ENCODE peak calls at places on chromosomes 5 and 9, in five cellular contexts. F is K562, M is ovary, K is sigmoid colon, A is transverse colon. L is an unnamed sample.

GRCh38 chr9:113558632-113559502 is 95.3 kb downstream of the RGS3 start:
- DNase-seq in F (peak), M (peak), K (peak), A (peak), L (peak)

GRCh38 chr5:73183491-73183891 is 10.5 kb downstream of the TMEM174 start:
- DNase-seq in F (no peak), M (no peak), K (no peak), A (peak), L (no peak)

GRCh38 chr5:45578270-45578669 is 117.9 kb downstream of the HCN1 start:
- DNase-seq in F (no peak), M (no peak), K (no peak), A (no peak), L (no peak)

GRCh38 chr5:179780343-179780742 is 13.4 kb upstream of the LTC4S start:
- DNase-seq in F (no peak), M (no peak), K (peak), A (no peak), L (no peak)

GRCh38 chr5:147819371-147819770 is 12.1 kb downstream of the SPINK1 start:
- DNase-seq in F (no peak), M (no peak), K (no peak), A (no peak), L (no peak)

GRCh38 chr9:112142420-112142819 is 32.7 kb downstream of the SUSD1 start:
- DNase-seq in F (no peak), M (no peak), K (no peak), A (no peak), L (no peak)

GRCh38 chr5:133907075-133907474 is 61.4 kb downstream of the C5orf15 start:
- DNase-seq in F (no peak), M (no peak), K (peak), A (no peak), L (peak)

GRCh38 chr5:134611515-134611914 is 21.1 kb downstream of the SAR1B start:
- DNase-seq in F (no peak), M (no peak), K (no peak), A (no peak), L (no peak)

GRCh38 chr5:35545190-35545589 is 72.5 kb upstream of the SPEF2 start:
- DNase-seq in F (no peak), M (no peak), K (no peak), A (no peak), L (no peak)

GRCh38 chr5:41219655-41220269 is 6.4 kb upstream of the C6 start:
- DNase-seq in F (no peak), M (no peak), K (no peak), A (no peak), L (no peak)

GRCh38 chr5:10202089-10202753 is 47.5 kb downstream of the ATPSCKMT start:
- DNase-seq in F (no peak), M (no peak), K (no peak), A (no peak), L (no peak)

GRCh38 chr5:27652505-27652904 is 614.1 kb upstream of the CDH9 start:
- DNase-seq in F (no peak), M (no peak), K (no peak), A (no peak), L (no peak)

GRCh38 chr9:6938873-6939272 is 181.1 kb downstream of the KDM4C start:
- DNase-seq in F (no peak), M (no peak), K (no peak), A (no peak), L (no peak)

GRCh38 chr5:97062046-97062445 is 80.4 kb downstream of the LIX1 start:
- DNase-seq in F (no peak), M (no peak), K (no peak), A (no peak), L (no peak)

GRCh38 chr5:90434116-90434714 is 24.7 kb upstream of the CETN3 start:
- DNase-seq in F (peak), M (peak), K (no peak), A (peak), L (no peak)

GRCh38 chr9:77464591-77465125 is 183.5 kb downstream of the GNA14 start:
- DNase-seq in F (no peak), M (no peak), K (no peak), A (no peak), L (no peak)

GRCh38 chr5:91384671-91385430 is 1.7 kb upstream of the ARRDC3 start:
- DNase-seq in F (peak), M (peak), K (no peak), A (peak), L (no peak)

GRCh38 chr9:112605963-112606699 is 111.8 kb downstream of the INIP start:
- DNase-seq in F (no peak), M (no peak), K (no peak), A (no peak), L (no peak)

GRCh38 chr9:76453785-76454184 is 5.2 kb upstream of the GCNT1 start:
- DNase-seq in F (no peak), M (no peak), K (no peak), A (no peak), L (no peak)

GRCh38 chr9:136201609-136202448 is 3.1 kb downstream of the LHX3 start:
- DNase-seq in F (peak), M (no peak), K (no peak), A (no peak), L (peak)

GRCh38 chr5:139774980-139775654 is 20.5 kb upstream of the PSD2 start:
- DNase-seq in F (peak), M (peak), K (peak), A (peak), L (peak)

GRCh38 chr9:82987790-82988189 is 75.2 kb downstream of the RASEF start:
- DNase-seq in F (no peak), M (no peak), K (no peak), A (peak), L (no peak)

GRCh38 chr9:31674264-31674663 is 710.2 kb upstream of the ACO1 start:
- DNase-seq in F (no peak), M (no peak), K (no peak), A (no peak), L (no peak)
- TF ChIP-seq EP300 in F (no peak), M (no peak), K (no peak), A (no peak), L (no peak)

GRCh38 chr5:37501152-37501551 is 122.0 kb downstream of the WDR70 start:
- DNase-seq in F (no peak), M (no peak), K (no peak), A (no peak), L (no peak)
- TF ChIP-seq POLR2A in F (no peak), M (no peak), K (no peak), A (no peak), L (no peak)

DNA sequence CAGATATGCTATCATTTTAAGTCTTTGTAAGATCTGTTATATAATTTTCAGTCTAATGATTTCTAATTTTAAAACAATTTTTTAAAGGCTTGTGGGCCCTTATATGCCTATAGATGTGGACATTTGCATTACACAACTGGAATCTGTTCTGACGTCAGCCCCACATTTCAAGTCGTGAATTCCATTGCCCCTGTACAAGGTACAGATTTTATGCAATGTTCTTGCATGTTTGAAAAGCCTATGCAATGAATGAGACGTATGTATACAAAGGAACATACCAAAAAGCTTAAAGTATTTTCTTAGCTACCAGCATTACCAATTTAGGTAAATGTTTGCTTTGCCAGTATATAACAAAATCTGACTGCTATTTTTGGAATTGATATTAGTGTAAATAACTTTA is 77.2 kb downstream of the ITGA1 start:
- DNase-seq in F (no peak), M (no peak), K (no peak), A (no peak), L (no peak)
- TF ChIP-seq EP300 in F (no peak), M (no peak), K (peak), A (no peak), L (no peak)

DNA sequence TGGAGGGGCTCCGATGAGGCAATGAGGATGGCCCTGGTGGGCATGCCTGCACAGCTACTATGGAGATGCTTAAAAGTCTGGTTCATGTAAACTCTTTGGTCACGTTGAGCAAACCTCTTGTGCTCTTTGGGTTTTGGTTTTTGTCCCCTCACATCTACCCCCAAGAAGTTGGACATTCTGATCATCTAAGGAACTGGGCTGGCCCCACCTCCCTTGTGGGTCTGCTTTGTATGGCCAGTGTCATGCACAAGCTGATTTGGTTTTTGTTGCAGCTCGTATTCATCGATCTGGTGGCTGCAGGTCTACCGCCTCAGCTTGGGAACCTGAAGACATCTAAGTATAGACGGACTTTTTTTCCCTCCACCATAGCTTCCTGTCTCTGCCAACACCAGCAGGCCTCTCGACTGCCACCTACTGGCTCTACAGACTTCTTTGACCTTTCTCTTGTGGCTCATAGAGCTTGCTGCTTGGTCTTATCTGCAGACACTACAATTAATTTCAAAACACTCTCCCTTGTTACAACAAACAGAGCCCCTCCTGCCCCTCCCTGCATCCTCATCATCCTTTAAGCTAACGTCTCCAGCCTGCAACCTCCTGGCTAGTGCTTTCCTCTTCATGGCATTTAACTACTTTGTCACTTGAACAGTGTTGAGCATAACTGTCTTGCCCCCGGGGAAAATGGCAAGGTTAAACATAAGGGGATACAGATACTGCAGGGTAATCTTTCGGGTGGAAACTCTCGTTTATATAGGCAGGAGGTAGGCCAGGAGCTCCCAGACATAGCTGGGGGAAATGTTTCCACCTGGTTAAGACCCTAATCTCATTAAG is 34.5 kb downstream of the TSTD2 start:
- DNase-seq in F (peak), M (peak), K (peak), A (peak), L (peak)
- TF ChIP-seq POLR2A in F (no peak), M (no peak), K (no peak), A (no peak), L (no peak)

DNA sequence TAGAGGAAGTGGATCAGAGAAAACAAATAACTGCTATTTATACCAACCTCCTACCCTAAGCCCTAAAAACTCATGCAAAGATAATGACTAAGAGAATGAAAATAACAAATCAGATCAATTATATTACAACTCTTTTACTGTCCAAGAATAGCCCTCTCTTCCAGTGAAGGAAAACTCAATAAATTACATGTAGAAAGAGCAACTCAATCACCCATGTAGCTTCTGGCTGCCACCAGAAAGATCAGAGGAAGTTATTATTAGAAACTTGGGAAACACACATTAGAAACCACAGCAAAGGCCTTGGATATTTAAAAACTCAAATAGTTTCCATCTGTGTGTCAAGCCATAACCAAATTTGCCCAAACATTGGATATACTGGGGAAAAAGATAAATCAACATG is 134.0 kb upstream of the TARS1 start:
- DNase-seq in F (no peak), M (no peak), K (no peak), A (no peak), L (no peak)
- TF ChIP-seq EP300 in F (no peak), M (no peak), K (no peak), A (no peak), L (no peak)

GRCh38 chr5:883475-884181 is 9.0 kb downstream of the BRD9 start:
- DNase-seq in F (no peak), M (no peak), K (peak), A (no peak), L (peak)
- TF ChIP-seq POLR2A in F (no peak), M (no peak), K (no peak), A (no peak), L (no peak)

GRCh38 chr5:159825551-159826051 is 90.7 kb upstream of the ADRA1B start:
- DNase-seq in F (no peak), M (peak), K (no peak), A (peak), L (no peak)
- TF ChIP-seq EP300 in F (no peak), M (no peak), K (no peak), A (no peak), L (no peak)

GRCh38 chr9:124295097-124295794 is 37.5 kb downstream of the NEK6 start:
- DNase-seq in F (no peak), M (no peak), K (peak), A (peak), L (peak)
- TF ChIP-seq POLR2A in F (no peak), M (no peak), K (no peak), A (no peak), L (no peak)

GRCh38 chr5:42889311-42889933 is 77.7 kb upstream of the SELENOP start:
- DNase-seq in F (peak), M (peak), K (peak), A (peak), L (peak)

GRCh38 chr5:42896523-42896922 is 84.8 kb upstream of the SELENOP start:
- DNase-seq in F (no peak), M (no peak), K (no peak), A (no peak), L (no peak)

GRCh38 chr5:42888771-42889170 is 77.1 kb upstream of the SELENOP start:
- DNase-seq in F (no peak), M (no peak), K (no peak), A (no peak), L (no peak)

GRCh38 chr5:42898760-42899159 is 87.1 kb upstream of the SELENOP start:
- DNase-seq in F (no peak), M (no peak), K (no peak), A (no peak), L (no peak)

GRCh38 chr5:42894057-42894456 is 82.4 kb upstream of the SELENOP start:
- DNase-seq in F (peak), M (no peak), K (no peak), A (no peak), L (no peak)
- TF ChIP-seq EP300 in F (no peak), M (no peak), K (no peak), A (no peak), L (no peak)

L was measured in upper lobe of left lung.